ENCODE peak calls at places on chromosomes 12 and 14, in seven cellular contexts. N, A, L, I, Q, S and U are unnamed samples.

GRCh38 chr12:120596901-120597300 is 15.7 kb upstream of the POP5 start:
- DNase-seq in N (no peak), A (no peak), L (no peak), I (no peak), Q (no peak), S (no peak), U (no peak)

GRCh38 chr14:90426663-90427062 is 29.8 kb downstream of the CALM1 start:
- DNase-seq in N (no peak), A (no peak), L (peak), I (no peak), Q (peak), S (no peak), U (no peak)

GRCh38 chr12:57385586-57385985 is 45.3 kb downstream of the R3HDM2 start:
- DNase-seq in N (no peak), A (no peak), L (no peak), I (no peak), Q (no peak), S (no peak), U (no peak)

GRCh38 chr14:103801459-103801858 is 45.9 kb downstream of the PPP1R13B start:
- DNase-seq in N (no peak), A (no peak), L (no peak), I (no peak), Q (no peak), S (peak), U (peak)

GRCh38 chr14:20376071-20376588 is 32.7 kb downstream of the PARP2 start:
- DNase-seq in N (no peak), A (no peak), L (no peak), I (no peak), Q (no peak), S (no peak), U (no peak)

GRCh38 chr12:109818253-109818652 is 14.9 kb downstream of the TRPV4 start:
- DNase-seq in N (no peak), A (no peak), L (no peak), I (no peak), Q (no peak), S (no peak), U (no peak)

GRCh38 chr14:102241147-102241546 is 63.8 kb downstream of the MOK start:
- DNase-seq in N (no peak), A (no peak), L (no peak), I (no peak), Q (no peak), S (no peak), U (no peak)

GRCh38 chr14:91143862-91144261 is 30.0 kb downstream of the DGLUCY start:
- DNase-seq in N (no peak), A (no peak), L (no peak), I (no peak), Q (peak), S (no peak), U (no peak)

GRCh38 chr14:103001651-103002396 is 55.5 kb downstream of the CDC42BPB start:
- DNase-seq in N (no peak), A (no peak), L (no peak), I (no peak), Q (no peak), S (no peak), U (no peak)

GRCh38 chr12:81327458-81327857 is 249.6 kb downstream of the ACSS3 start:
- DNase-seq in N (no peak), A (no peak), L (no peak), I (no peak), Q (no peak), S (no peak), U (no peak)

GRCh38 chr12:103773109-103773905 is 67.7 kb downstream of the NT5DC3 start:
- DNase-seq in N (no peak), A (no peak), L (no peak), I (no peak), Q (no peak), S (no peak), U (no peak)

GRCh38 chr12:49428652-49429549 is 61.6 kb downstream of the SPATS2 start:
- DNase-seq in N (no peak), A (no peak), L (no peak), I (no peak), Q (no peak), S (peak), U (no peak)

GRCh38 chr12:9123741-9124140 is 8.0 kb upstream of the A2M start:
- DNase-seq in N (no peak), A (no peak), L (no peak), I (no peak), Q (no peak), S (no peak), U (no peak)

GRCh38 chr12:71552728-71553501 is 110.7 kb downstream of the ZFC3H1 start:
- DNase-seq in N (no peak), A (no peak), L (no peak), I (no peak), Q (no peak), S (no peak), U (no peak)

GRCh38 chr12:47082963-47083621 is 3.3 kb upstream of the AMIGO2 start:
- DNase-seq in N (no peak), A (no peak), L (no peak), I (no peak), Q (no peak), S (no peak), U (no peak)

GRCh38 chr14:38959021-38959420 is 144.0 kb downstream of the SEC23A start:
- DNase-seq in N (no peak), A (no peak), L (no peak), I (no peak), Q (no peak), S (no peak), U (no peak)

GRCh38 chr12:19959353-19959752 is 409.0 kb upstream of the PDE3A start:
- DNase-seq in N (no peak), A (no peak), L (no peak), I (no peak), Q (no peak), S (no peak), U (no peak)
- H3K27ac ChIP-seq in N (no peak), A (no peak), L (no peak), I (no peak), Q (no peak), S (no peak), U (no peak)

DNA sequence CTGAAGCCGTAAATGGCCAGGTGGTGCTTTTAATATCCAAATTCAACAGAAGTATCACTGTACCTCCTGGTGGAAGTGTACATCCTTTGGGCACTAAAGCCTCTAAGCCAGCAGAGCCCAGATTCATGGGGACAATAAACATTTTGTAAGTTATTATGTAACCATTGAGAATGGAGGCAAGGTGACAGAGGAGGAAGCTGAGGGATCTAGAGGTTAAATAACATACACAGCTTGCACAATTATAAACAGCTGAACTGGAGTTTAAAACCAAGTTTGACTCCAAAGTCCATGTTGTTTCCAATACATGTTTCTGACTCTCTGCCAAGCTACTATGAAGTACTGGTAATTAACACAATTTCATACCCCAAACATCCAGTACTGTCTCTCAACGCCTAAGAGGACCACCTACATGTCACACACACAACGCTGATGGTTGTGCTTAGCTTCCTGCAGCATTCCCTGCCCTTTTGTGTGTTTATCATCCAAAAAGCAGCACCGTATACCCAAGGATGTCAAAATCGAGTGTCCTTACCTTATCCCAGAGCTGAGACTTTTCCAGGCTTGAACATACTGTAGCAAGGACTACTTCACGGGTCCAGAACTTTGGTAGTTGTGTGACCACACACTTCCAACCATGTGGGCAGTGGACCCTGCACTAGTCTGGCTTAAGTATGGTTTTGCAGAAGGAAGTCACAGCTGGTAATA is 41.3 kb downstream of the EGLN3 start:
- DNase-seq in N (no peak), A (no peak), L (no peak), I (no peak), Q (no peak), S (no peak), U (no peak)
- H3K27ac ChIP-seq in N (no peak), A (no peak), L (no peak), I (no peak), Q (no peak), S (no peak), U (no peak)

GRCh38 chr12:53383258-53383657 is 3.3 kb downstream of the SP1 start:
- DNase-seq in N (no peak), A (no peak), L (peak), I (no peak), Q (no peak), S (no peak), U (no peak)
- H3K27ac ChIP-seq in N (peak), A (no peak), L (no peak), I (peak), Q (no peak), S (no peak), U (peak)

DNA sequence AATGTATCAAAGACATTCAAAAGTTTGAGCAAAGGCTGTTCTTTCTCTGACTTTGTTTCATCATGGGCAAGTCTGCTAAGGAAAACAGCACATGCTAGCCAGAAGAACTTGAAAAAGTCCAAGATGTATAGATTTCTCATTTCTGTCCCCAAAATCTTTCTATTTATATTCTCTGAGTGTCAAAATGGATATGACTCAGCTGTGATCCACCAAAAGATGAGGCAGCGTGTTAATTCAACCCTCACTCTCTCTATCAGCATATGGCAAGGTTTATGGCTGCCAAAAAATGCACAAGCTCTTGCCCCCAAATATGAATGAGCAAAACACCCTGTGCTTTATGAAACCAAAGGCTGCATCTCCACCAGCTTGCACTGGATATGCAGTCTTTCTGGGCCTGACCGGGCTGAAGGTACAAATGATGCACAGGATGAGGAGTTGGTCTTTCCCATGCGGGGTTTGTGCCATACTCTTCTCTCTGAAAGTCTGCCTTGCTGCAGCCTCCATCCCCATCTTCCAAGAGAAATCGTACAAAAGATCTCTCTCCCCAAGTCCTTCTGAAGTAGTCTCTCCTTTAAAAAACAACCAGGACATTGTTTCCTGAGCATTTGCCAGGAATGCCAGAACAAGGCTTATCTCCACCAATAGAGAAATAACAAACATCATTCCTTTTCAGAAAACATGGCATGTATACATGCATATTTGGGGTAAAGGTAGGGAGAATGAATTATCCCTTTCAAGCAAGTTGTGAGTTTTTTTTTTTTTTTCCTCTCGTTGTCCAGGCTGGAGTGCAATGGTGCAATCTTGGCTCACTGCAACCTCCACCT is 203.4 kb downstream of the TMX1 start:
- DNase-seq in N (no peak), A (no peak), L (no peak), I (no peak), Q (no peak), S (no peak), U (no peak)
- H3K27ac ChIP-seq in N (no peak), A (no peak), L (no peak), I (peak), Q (no peak), S (peak), U (peak)